ENCODE peak calls at places on chromosomes 6 and 20, in five cellular contexts. One of them, this sample, is unnamed.

GRCh38 chr6:156279306-156279969 is 497.7 kb upstream of the ARID1B start:
- DNase-seq in cardiac septum: no peak
- DNase-seq in nephron progenitor cell: no peak
- DNase-seq in Right ventricle myocardium superior: no peak
- DNase-seq in left ventricle myocardium inferior: no peak
- DNase-seq in this sample: no peak

GRCh38 chr20:54539521-54540046 is 64.2 kb downstream of the DOK5 start:
- DNase-seq in cardiac septum: no peak
- DNase-seq in nephron progenitor cell: no peak
- DNase-seq in Right ventricle myocardium superior: no peak
- DNase-seq in left ventricle myocardium inferior: no peak
- DNase-seq in this sample: no peak

GRCh38 chr6:152356016-152356415 is 281.1 kb downstream of the SYNE1 start:
- DNase-seq in cardiac septum: no peak
- DNase-seq in nephron progenitor cell: no peak
- DNase-seq in Right ventricle myocardium superior: no peak
- DNase-seq in left ventricle myocardium inferior: no peak
- DNase-seq in this sample: no peak

GRCh38 chr20:9409352-9409751 is 105.0 kb upstream of the LAMP5 start:
- DNase-seq in cardiac septum: no peak
- DNase-seq in nephron progenitor cell: no peak
- DNase-seq in Right ventricle myocardium superior: no peak
- DNase-seq in left ventricle myocardium inferior: no peak
- DNase-seq in this sample: no peak

GRCh38 chr6:137013738-137014602 is 30.8 kb downstream of the IL20RA start:
- DNase-seq in cardiac septum: no peak
- DNase-seq in nephron progenitor cell: no peak
- DNase-seq in Right ventricle myocardium superior: no peak
- DNase-seq in left ventricle myocardium inferior: no peak
- DNase-seq in this sample: no peak

GRCh38 chr6:42138630-42139619 is 3.5 kb downstream of the C6orf132 start:
- DNase-seq in cardiac septum: no peak
- DNase-seq in nephron progenitor cell: no peak
- DNase-seq in Right ventricle myocardium superior: no peak
- DNase-seq in left ventricle myocardium inferior: no peak
- DNase-seq in this sample: no peak

GRCh38 chr6:27892596-27893058 is 19.6 kb downstream of the OR2B2 start:
- DNase-seq in cardiac septum: no peak
- DNase-seq in nephron progenitor cell: no peak
- DNase-seq in Right ventricle myocardium superior: no peak
- DNase-seq in left ventricle myocardium inferior: no peak
- DNase-seq in this sample: no peak

GRCh38 chr20:1979116-1979778 is 14.6 kb downstream of the PDYN start:
- DNase-seq in cardiac septum: no peak
- DNase-seq in nephron progenitor cell: no peak
- DNase-seq in Right ventricle myocardium superior: no peak
- DNase-seq in left ventricle myocardium inferior: no peak
- DNase-seq in this sample: no peak

GRCh38 chr6:7451321-7451720 is 61.7 kb downstream of the RIOK1 start:
- DNase-seq in cardiac septum: no peak
- DNase-seq in nephron progenitor cell: no peak
- DNase-seq in Right ventricle myocardium superior: no peak
- DNase-seq in left ventricle myocardium inferior: no peak
- DNase-seq in this sample: no peak

GRCh38 chr20:18032977-18033892 is 24.5 kb downstream of the OVOL2 start:
- DNase-seq in cardiac septum: no peak
- DNase-seq in nephron progenitor cell: peak; percentile 19
- DNase-seq in Right ventricle myocardium superior: no peak
- DNase-seq in left ventricle myocardium inferior: no peak
- DNase-seq in this sample: no peak

GRCh38 chr20:33732166-33732970 is 572 bp downstream of the ZNF341 start:
- DNase-seq in cardiac septum: peak; percentile 94
- DNase-seq in nephron progenitor cell: no peak
- DNase-seq in Right ventricle myocardium superior: peak; percentile 92
- DNase-seq in left ventricle myocardium inferior: peak; percentile 89
- DNase-seq in this sample: peak; percentile 96

GRCh38 chr6:33420493-33421343 is 853 bp downstream of the SYNGAP1 start:
- DNase-seq in cardiac septum: no peak
- DNase-seq in nephron progenitor cell: no peak
- DNase-seq in Right ventricle myocardium superior: no peak
- DNase-seq in left ventricle myocardium inferior: no peak
- DNase-seq in this sample: no peak